ENCODE peak calls at places on chromosomes 7 and 10, in five cellular contexts. M, T, C, K and A are unnamed samples.

GRCh38 chr7:69448071-69448470 is 150.2 kb upstream of the AUTS2 start:
- DNase-seq in K (no peak), C (no peak), M (no peak), T (no peak), A (no peak)

GRCh38 chr10:131920151-131920550 is 19.3 kb downstream of the PPP2R2D start:
- DNase-seq in K (no peak), T (no peak), M (no peak), C (no peak), A (no peak)

GRCh38 chr10:95233377-95234034 is 39.5 kb downstream of the ACSM6 start:
- DNase-seq in K (no peak), C (no peak), T (no peak), M (peak; percentile 28), A (no peak)

GRCh38 chr7:155886391-155887173 is 74.3 kb upstream of the SHH start:
- DNase-seq in T (no peak), K (no peak), C (no peak), M (no peak), A (no peak)

GRCh38 chr7:51611937-51612336 is 295.3 kb upstream of the COBL start:
- DNase-seq in M (no peak), T (no peak), K (no peak), C (no peak), A (no peak)

GRCh38 chr7:44279731-44280505 is 45.5 kb downstream of the CAMK2B start:
- DNase-seq in T (no peak), C (peak; percentile 28), M (no peak), K (peak; percentile 34), A (no peak)

GRCh38 chr7:96589038-96589437 is 120.6 kb downstream of the SEM1 start:
- DNase-seq in T (no peak), M (no peak), C (no peak), K (no peak), A (no peak)

GRCh38 chr7:116772423-116772852 is 89.9 kb upstream of the CAPZA2 start:
- DNase-seq in T (no peak), C (no peak), K (no peak), M (peak; percentile 84), A (peak; percentile 87)

GRCh38 chr7:136868496-136869005 is at the start of gene CHRM2:
- DNase-seq in M (peak; percentile 90), T (no peak), K (no peak), C (peak; percentile 55), A (no peak)

DNA sequence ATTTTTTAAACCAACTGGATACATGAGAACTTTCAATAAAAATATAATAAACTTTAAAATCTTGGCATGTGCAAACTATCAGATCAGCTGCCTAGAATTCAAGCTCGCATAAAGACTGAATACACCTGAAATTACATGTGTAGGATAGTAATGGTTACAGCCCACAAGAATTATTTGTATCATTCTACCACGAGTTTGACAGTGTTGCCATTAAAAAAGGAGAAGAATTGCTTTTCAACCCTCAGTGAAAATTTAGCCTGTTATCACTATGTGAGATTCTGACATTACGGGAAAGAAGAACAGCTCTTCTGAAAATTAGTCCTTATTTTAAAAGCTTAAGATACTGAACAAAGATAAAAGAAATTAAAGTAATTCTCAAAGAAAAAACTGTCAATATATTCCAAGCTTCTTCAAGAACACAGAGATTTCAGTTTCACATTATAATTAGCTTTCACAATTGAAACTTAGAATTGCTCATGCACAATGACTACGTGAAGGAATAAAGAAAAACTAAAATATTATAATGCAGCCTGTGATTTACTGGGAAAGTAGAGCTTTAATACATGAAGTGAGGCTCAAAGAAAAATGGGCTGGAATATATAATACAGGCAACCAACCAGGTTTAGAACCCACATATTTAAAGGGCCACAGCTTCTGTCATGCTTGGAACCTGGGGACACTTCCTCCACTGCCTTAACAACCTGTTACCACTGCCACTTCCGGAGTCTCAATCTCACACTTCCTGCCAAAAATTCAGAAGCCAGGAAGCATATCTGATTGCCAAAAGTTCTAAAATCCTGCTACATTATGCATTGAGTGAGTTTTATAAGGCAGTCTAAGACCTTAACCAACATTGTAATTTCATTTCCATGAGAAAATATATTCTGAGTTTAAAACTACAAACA is 23.2 kb downstream of the TPK1 start:
- DNase-seq in C (no peak), M (no peak), K (no peak), T (no peak), A (no peak)
- TF ChIP-seq MXI1 in C (no peak), M (no peak), K (no peak), T (no peak), A (no peak)

GRCh38 chr10:49175587-49176309 is 12.4 kb downstream of the TMEM273 start:
- DNase-seq in T (no peak), C (no peak), M (no peak), K (no peak), A (no peak)

GRCh38 chr10:49178489-49179471 is 9.4 kb downstream of the TMEM273 start:
- DNase-seq in M (no peak), T (no peak), K (peak; percentile 16), C (no peak), A (no peak)

GRCh38 chr10:49179699-49180511 is 8.3 kb downstream of the TMEM273 start:
- DNase-seq in K (peak; percentile 45), C (no peak), M (no peak), T (no peak), A (no peak)

GRCh38 chr10:49176310-49177268 is 11.6 kb downstream of the TMEM273 start:
- DNase-seq in T (no peak), M (no peak), K (peak; percentile 47), C (no peak), A (no peak)

DNA sequence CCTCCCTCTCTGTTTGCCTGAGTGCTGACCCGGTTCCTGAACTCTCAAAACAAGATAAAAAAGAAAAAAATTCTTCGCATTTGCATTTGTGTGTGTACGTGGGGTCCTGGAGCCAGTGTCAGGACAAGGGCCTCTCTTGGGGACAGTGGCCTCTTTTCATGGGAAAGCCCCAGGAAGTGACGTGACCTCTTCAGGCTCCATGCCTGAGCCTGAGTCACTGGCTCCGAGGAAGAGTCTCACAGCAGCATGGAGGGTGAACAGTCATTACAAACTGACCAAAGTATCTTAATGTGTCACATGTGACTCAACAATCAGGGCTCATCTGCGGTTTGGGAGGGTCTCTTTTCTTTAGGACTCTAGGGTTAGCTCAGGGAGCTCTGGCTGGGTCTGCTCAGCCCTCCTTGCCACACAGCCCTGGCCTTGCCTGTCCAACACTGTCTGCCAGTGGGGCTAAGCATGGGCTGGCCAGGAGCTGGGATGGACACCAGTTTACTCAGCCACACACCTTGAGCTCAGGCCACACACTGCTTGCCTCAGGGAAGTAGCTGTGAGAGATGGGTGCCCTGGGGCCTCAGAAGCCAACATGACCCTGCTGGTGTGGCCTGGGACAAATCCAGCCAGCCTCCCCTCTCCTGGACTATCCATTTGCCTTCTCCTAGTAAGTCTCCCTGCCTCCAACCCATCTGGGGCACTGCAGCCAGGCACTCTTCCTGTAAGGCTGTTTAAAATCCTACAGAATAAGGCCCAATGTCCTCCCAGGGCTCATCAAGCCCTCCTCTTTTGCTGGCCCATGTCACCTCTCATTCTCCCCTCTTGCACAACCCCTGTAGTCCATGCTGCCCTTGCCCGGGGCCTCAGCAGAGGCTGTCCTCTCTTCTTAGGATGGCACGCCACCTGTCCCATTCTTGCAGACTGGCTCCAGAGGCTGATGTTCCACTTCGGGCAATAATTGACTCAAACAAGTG is 10.5 kb downstream of the TMEM273 start:
- DNase-seq in K (peak; percentile 74), M (peak; percentile 96), T (peak; percentile 85), C (no peak), A (peak; percentile 13)
- TF ChIP-seq MXI1 in K (no peak), M (no peak), T (no peak), C (no peak), A (no peak)

GRCh38 chr10:85047979-85048378 is 719.6 kb downstream of the CCSER2 start:
- DNase-seq in K (no peak), C (no peak), T (no peak), M (no peak), A (no peak)
- TF ChIP-seq MXI1 in K (no peak), C (no peak), T (no peak), M (no peak), A (no peak)

GRCh38 chr10:102024799-102025198 is 31.2 kb downstream of the ARMH3 start:
- DNase-seq in M (no peak), T (no peak), K (no peak), C (no peak), A (no peak)

GRCh38 chr10:102017295-102017694 is 38.7 kb downstream of the ARMH3 start:
- DNase-seq in K (no peak), C (no peak), M (no peak), T (no peak), A (no peak)

GRCh38 chr10:102016416-102016815 is 39.6 kb downstream of the ARMH3 start:
- DNase-seq in M (no peak), K (no peak), C (no peak), T (no peak), A (no peak)

DNA sequence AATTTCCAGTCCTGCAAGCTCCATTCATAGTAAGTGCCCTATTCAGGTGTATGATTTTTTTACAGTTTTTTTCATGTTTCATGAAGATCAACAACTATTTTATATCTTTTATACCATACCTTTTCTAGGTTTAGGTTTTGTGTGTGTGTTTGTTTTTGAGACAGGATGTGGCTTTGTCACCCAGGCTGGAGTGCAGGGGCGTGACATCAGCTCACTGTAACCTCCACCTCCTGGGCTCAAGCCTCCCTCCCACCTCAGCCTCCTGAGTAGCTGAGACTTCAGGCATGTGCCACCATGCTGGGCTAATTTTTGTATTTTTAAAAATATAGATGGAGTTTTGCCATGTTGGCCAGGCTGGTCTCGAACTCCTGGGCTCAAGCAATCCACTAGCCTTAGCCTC is 35.0 kb downstream of the ARMH3 start:
- DNase-seq in K (no peak), C (no peak), M (no peak), T (no peak), A (no peak)
- TF ChIP-seq MXI1 in K (no peak), C (no peak), M (no peak), T (no peak), A (no peak)

DNA sequence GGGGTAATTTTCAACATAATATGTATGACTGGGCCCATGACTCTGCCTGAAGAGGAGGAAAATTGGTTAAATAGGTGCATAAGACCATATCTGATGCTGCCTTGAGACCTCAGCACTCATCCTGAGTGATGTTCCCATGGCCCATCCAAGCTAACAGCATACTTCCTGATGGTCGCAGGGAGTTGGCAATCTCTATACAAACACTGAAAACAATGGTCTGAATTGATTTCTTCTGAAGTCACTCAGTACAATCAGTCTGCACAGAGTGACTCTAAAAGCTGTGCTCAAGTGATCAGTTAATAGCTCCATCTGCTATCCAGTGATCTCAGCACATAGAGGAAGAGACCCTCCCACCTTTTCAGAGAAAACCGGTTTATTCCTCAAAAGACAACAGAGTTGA is 3.9 kb downstream of the PPP1R17 start:
- DNase-seq in K (no peak), M (no peak), C (no peak), T (no peak), A (no peak)
- TF ChIP-seq MXI1 in K (no peak), M (no peak), C (no peak), T (no peak), A (no peak)